ENCODE peak calls at places on chromosomes 2 and 18, in six cellular contexts. X is stomach, M is ovary, F is cardiac muscle cell, V is tibial nerve, N is MM.1S. P is an unnamed sample.

GRCh38 chr2:12604248-12604801 is 112.4 kb upstream of the TRIB2 start:
- DNase-seq in X (no peak), M (no peak), F (no peak), V (no peak), N (no peak), P (no peak)

GRCh38 chr2:215808194-215808593 is 205.2 kb downstream of the MREG start:
- DNase-seq in X (no peak), M (no peak), F (no peak), V (no peak), N (no peak), P (no peak)

GRCh38 chr2:213995400-213996105 is 415.3 kb upstream of the VWC2L start:
- DNase-seq in X (no peak), M (no peak), F (no peak), V (no peak), N (no peak), P (no peak)

GRCh38 chr2:58064136-58064535 is 17.5 kb downstream of the VRK2 start:
- DNase-seq in X (no peak), M (no peak), F (no peak), V (no peak), N (no peak), P (no peak)

GRCh38 chr2:59204040-59204439 is 962.9 kb upstream of the FANCL start:
- DNase-seq in X (no peak), M (no peak), F (no peak), V (no peak), N (no peak), P (no peak)

GRCh38 chr2:221895366-221896121 is 323.4 kb upstream of the EPHA4 start:
- DNase-seq in X (no peak), M (no peak), F (no peak), V (no peak), N (no peak), P (no peak)

GRCh38 chr2:185618630-185619029 is 120.0 kb upstream of the FSIP2 start:
- DNase-seq in X (no peak), M (no peak), F (peak; percentile 14), V (no peak), N (no peak), P (no peak)

GRCh38 chr18:58093311-58093790 is 49.3 kb downstream of the NEDD4L start:
- DNase-seq in X (no peak), M (no peak), F (no peak), V (no peak), N (no peak), P (no peak)

GRCh38 chr2:136301012-136301411 is 183.1 kb upstream of the CXCR4 start:
- DNase-seq in X (no peak), M (no peak), F (no peak), V (no peak), N (no peak), P (no peak)

DNA sequence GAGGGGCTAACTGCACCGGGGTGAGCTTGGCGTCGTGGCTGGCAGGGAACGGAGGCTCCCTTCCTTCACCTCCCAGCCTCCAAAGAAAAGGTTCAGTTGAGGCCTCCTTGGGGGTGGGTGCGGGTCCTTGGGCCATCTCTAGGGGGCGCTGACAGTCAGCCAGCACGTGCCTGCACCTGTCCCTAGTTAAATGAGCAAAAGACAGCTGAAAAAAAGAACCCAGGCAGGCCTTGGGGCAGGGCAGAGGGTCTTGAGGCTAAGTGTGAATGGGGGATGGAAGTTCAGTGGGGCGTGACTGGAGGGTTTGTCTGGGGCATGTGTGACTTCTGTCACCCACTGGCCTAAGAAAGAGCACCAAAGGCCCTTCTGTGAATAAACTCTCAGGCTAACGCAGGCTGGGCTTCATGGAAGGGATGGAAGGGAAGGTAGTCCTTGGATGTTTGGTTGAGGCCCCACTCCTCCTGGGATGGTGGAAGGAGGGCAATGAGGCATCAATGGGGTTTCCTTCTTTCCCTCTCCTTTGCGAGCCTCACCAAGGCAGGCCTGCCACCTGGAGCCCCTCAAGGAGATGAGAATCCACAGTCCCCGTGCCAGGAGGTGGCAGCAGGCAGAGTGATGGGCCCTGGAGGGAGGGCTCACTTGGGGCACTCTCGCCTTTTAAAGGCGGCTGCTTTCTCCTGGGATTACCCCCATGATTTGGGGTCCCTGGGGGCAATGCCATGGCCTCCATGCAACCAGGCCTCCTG is 56.2 kb downstream of the ZFP36L2 start:
- DNase-seq in X (peak; percentile 65), M (no peak), F (peak; percentile 38), V (no peak), N (peak; percentile 60), P (peak; percentile 57)
- H3K4me1 ChIP-seq in X (peaks cover 47% of the 10 kb centered on the region), M (no peaks in the 10 kb centered on the region), F (peaks cover 26% of the 10 kb centered on the region), V (no peaks in the 10 kb centered on the region), N (peaks cover 36% of the 10 kb centered on the region), P (no peaks in the 10 kb centered on the region)

GRCh38 chr18:62324355-62324828 is 718 bp upstream of the TNFRSF11A start:
- DNase-seq in X (no peak), M (no peak), F (no peak), V (no peak), N (no peak), P (no peak)

GRCh38 chr18:62323483-62324354 is 1.4 kb upstream of the TNFRSF11A start:
- DNase-seq in X (no peak), M (no peak), F (no peak), V (no peak), N (no peak), P (no peak)

GRCh38 chr18:62325806-62326645 is 916 bp downstream of the TNFRSF11A start:
- DNase-seq in X (no peak), M (no peak), F (peak; percentile 52), V (no peak), N (peak; percentile 27), P (no peak)

GRCh38 chr18:62326646-62327348 is 1.7 kb downstream of the TNFRSF11A start:
- DNase-seq in X (no peak), M (no peak), F (no peak), V (no peak), N (no peak), P (no peak)

GRCh38 chr18:62324917-62325805 is at the start of gene TNFRSF11A:
- DNase-seq in X (peak; percentile 77), M (no peak), F (peak; percentile 78), V (no peak), N (peak; percentile 52), P (peak; percentile 39)
- TF ChIP-seq CTCF in X (no peak), M (no peak), F (peak; percentile 18), V (no peak), N (peak; percentile 4), P (no peak)

DNA sequence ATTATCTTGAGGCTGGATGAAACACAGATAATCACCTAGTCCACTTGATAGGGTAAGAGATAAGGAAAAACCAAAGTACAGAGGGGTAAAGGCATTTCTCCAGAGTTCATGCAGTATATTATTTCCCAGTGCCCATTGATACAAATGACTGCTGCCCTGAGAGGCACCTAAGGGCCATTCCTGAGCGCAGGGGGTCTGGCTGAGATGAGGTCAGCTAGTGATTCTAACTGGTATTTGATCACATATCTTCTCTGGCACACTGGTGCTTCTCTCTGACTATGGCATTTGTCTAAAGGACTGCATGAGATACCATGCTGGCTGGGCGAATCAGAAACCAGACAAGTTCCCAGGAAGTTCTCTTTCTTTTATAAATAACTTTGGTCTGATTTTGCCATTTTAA is 73.3 kb upstream of the TFCP2L1 start:
- DNase-seq in X (no peak), M (no peak), F (no peak), V (no peak), N (no peak), P (no peak)
- H3K4me1 ChIP-seq in X (peaks cover 25% of the 10 kb centered on the region), M (no peaks in the 10 kb centered on the region), F (no peaks in the 10 kb centered on the region), V (no peaks in the 10 kb centered on the region), N (no peaks in the 10 kb centered on the region), P (no peaks in the 10 kb centered on the region)

GRCh38 chr2:61419570-61419969 is 51.3 kb downstream of the USP34 start:
- DNase-seq in X (no peak), M (no peak), F (no peak), V (no peak), N (no peak), P (no peak)
- TF ChIP-seq CTCF in X (no peak), M (no peak), F (no peak), V (no peak), N (no peak), P (no peak)

DNA sequence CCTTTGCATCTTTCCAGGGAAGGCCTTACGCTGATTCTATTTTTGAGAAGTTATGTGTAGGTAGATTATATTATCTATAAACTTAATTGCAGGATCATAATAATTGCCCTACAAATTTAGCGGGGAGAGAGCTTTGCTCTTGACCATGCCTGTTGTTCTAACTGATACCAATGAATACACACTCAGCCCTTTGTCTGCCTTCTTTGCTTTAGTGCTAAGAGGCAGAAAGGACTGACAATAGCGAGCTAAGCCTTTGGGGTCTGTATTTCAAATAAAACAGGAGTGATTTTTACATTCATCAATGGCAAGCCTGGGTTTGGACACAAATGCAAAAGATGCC is 115.3 kb upstream of the STON1 start:
- DNase-seq in X (no peak), M (no peak), F (no peak), V (no peak), N (no peak), P (no peak)
- H3K4me1 ChIP-seq in X (no peaks in the 10 kb centered on the region), M (peaks cover 7% of the 10 kb centered on the region), F (no peaks in the 10 kb centered on the region), V (no peaks in the 10 kb centered on the region), N (peaks cover 14% of the 10 kb centered on the region), P (peaks cover 9% of the 10 kb centered on the region)

GRCh38 chr2:111689899-111690298 is 194.1 kb downstream of the ANAPC1 start:
- DNase-seq in X (no peak), M (no peak), F (no peak), V (no peak), N (no peak), P (no peak)

GRCh38 chr2:111691164-111691895 is 192.7 kb downstream of the ANAPC1 start:
- DNase-seq in X (no peak), M (no peak), F (no peak), V (no peak), N (no peak), P (no peak)

GRCh38 chr2:111689174-111689573 is 194.8 kb downstream of the ANAPC1 start:
- DNase-seq in X (no peak), M (no peak), F (no peak), V (no peak), N (no peak), P (no peak)

GRCh38 chr2:111694690-111695089 is 189.3 kb downstream of the ANAPC1 start:
- DNase-seq in X (no peak), M (no peak), F (no peak), V (no peak), N (no peak), P (no peak)

DNA sequence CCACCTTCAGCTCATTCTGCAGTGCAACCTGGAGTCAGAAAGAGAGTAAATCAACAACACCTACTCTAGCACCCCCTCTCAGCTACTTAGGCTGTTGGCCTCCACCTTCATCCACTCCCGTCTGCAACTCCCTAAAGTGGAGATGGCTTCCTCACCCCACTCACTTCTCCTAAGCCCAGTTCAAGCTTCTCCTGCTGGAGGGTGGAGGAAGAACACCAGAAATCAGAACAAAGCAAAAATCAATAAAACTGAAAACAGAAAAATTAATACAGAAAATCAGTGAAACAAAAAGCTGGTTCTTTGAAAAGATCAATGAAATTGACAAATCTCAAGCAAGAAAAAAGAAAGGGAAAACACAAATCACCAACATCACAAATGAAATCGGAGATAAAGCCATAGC is 191.7 kb downstream of the ANAPC1 start:
- DNase-seq in X (no peak), M (no peak), F (no peak), V (no peak), N (no peak), P (no peak)
- TF ChIP-seq CTCF in X (no peak), M (no peak), F (no peak), V (no peak), N (peak; percentile 14), P (no peak)

GRCh38 chr2:206820755-206821154 is 55.3 kb downstream of the FASTKD2 start:
- DNase-seq in X (no peak), M (no peak), F (no peak), V (no peak), N (no peak), P (no peak)
- H3K4me1 ChIP-seq in X (no peaks in the 10 kb centered on the region), M (peaks cover 8% of the 10 kb centered on the region), F (peaks cover 21% of the 10 kb centered on the region), V (no peaks in the 10 kb centered on the region), N (no peaks in the 10 kb centered on the region), P (no peaks in the 10 kb centered on the region)

GRCh38 chr2:103986001-103986400 is 867.9 kb upstream of the POU3F3 start:
- DNase-seq in X (no peak), M (no peak), F (no peak), V (no peak), N (no peak), P (no peak)

GRCh38 chr2:103991591-103991990 is 862.3 kb upstream of the POU3F3 start:
- DNase-seq in X (no peak), M (no peak), F (no peak), V (no peak), N (no peak), P (no peak)
- TF ChIP-seq CTCF in X (no peak), M (no peak), F (no peak), V (no peak), N (peak; percentile 26), P (no peak)